ENCODE peak calls at places on chromosomes 6 and 20, in ten cellular contexts. N is BJ, P is cardiac muscle cell, Z is sigmoid colon, E is brain microvascular endothelial cell, H is BE2C, Y is prostate gland, G is breast epithelium, M is AG04450, K is A673. I is an unnamed sample.

GRCh38 chr6:34598725-34599124 is 42.6 kb upstream of the SPDEF start:
- DNase-seq in N (no peak), P (no peak), Z (no peak), E (no peak), H (no peak), Y (peak; percentile 87), G (peak; percentile 33), M (no peak), K (no peak), I (peak; percentile 40)

GRCh38 chr6:167079853-167080297 is 43.0 kb upstream of the CCR6 start:
- DNase-seq in N (no peak), P (no peak), Z (no peak), E (no peak), H (no peak), Y (no peak), G (no peak), M (no peak), K (no peak), I (no peak)

GRCh38 chr6:1622220-1622841 is 12.6 kb downstream of the FOXC1 start:
- DNase-seq in N (no peak), P (no peak), Z (peak; percentile 40), E (no peak), H (no peak), Y (no peak), G (no peak), M (no peak), K (no peak), I (no peak)

GRCh38 chr20:49344975-49345374 is 67.1 kb upstream of the ZNFX1 start:
- DNase-seq in N (peak; percentile 92), P (peak; percentile 94), Z (peak; percentile 90), E (peak; percentile 93), H (no peak), Y (peak; percentile 26), G (peak; percentile 78), M (peak; percentile 78), K (peak; percentile 86), I (no peak)

GRCh38 chr6:45900808-45901752 is 114.6 kb downstream of the CLIC5 start:
- DNase-seq in N (no peak), P (peak; percentile 63), Z (no peak), E (peak; percentile 31), H (no peak), Y (no peak), G (no peak), M (no peak), K (no peak), I (no peak)

GRCh38 chr20:61185841-61186601 is 66.0 kb upstream of the CDH4 start:
- DNase-seq in N (peak; percentile 94), P (peak; percentile 90), Z (no peak), E (peak; percentile 95), H (no peak), Y (no peak), G (peak; percentile 34), M (peak; percentile 90), K (peak; percentile 71), I (no peak)

GRCh38 chr6:41191569-41191968 is 9.4 kb downstream of the TREML2 start:
- DNase-seq in N (no peak), P (peak; percentile 55), Z (no peak), E (no peak), H (no peak), Y (no peak), G (no peak), M (no peak), K (peak; percentile 38), I (no peak)

GRCh38 chr6:30656513-30656912 is 9.6 kb downstream of the C6orf136 start:
- DNase-seq in N (no peak), P (no peak), Z (no peak), E (no peak), H (no peak), Y (no peak), G (no peak), M (no peak), K (no peak), I (no peak)

GRCh38 chr20:63058696-63059335 is 52.1 kb upstream of the BHLHE23 start:
- DNase-seq in N (no peak), P (no peak), Z (peak; percentile 36), E (no peak), H (no peak), Y (no peak), G (no peak), M (no peak), K (no peak), I (no peak)

GRCh38 chr6:107185570-107185969 is 70.3 kb upstream of the BEND3 start:
- DNase-seq in N (no peak), P (peak; percentile 57), Z (no peak), E (peak; percentile 10), H (peak; percentile 54), Y (peak; percentile 42), G (no peak), M (no peak), K (peak; percentile 10), I (peak; percentile 61)

GRCh38 chr6:5752282-5752681 is 254.4 kb downstream of the NRN1 start:
- DNase-seq in N (no peak), P (peak; percentile 76), Z (no peak), E (peak; percentile 63), H (peak; percentile 38), Y (no peak), G (no peak), M (peak; percentile 62), K (peak; percentile 90), I (no peak)

GRCh38 chr20:18284805-18285533 is 3.4 kb upstream of the ZNF133 start:
- DNase-seq in N (no peak), P (peak; percentile 5), Z (no peak), E (no peak), H (no peak), Y (no peak), G (no peak), M (no peak), K (no peak), I (no peak)

GRCh38 chr6:36677059-36677749 is 1.3 kb upstream of the CDKN1A start:
- DNase-seq in N (no peak), P (no peak), Z (no peak), E (no peak), H (no peak), Y (peak; percentile 69), G (no peak), M (no peak), K (no peak), I (no peak)

GRCh38 chr6:36679043-36679821 is 718 bp downstream of the CDKN1A start:
- DNase-seq in N (no peak), P (peak; percentile 61), Z (peak; percentile 92), E (no peak), H (peak; percentile 71), Y (peak; percentile 50), G (peak; percentile 68), M (no peak), K (peak; percentile 43), I (peak; percentile 84)

GRCh38 chr6:36676142-36677058 is 2.1 kb upstream of the CDKN1A start:
- DNase-seq in N (no peak), P (no peak), Z (no peak), E (no peak), H (no peak), Y (peak; percentile 23), G (peak; percentile 63), M (no peak), K (no peak), I (peak; percentile 35)

GRCh38 chr6:36678488-36679042 is at the start of gene CDKN1A:
- DNase-seq in N (peak; percentile 77), P (peak; percentile 95), Z (peak; percentile 97), E (peak; percentile 74), H (peak; percentile 90), Y (peak; percentile 95), G (peak; percentile 90), M (peak; percentile 86), K (peak; percentile 92), I (peak; percentile 97)

GRCh38 chr6:36677753-36678487 is 594 bp upstream of the CDKN1A start:
- DNase-seq in N (no peak), P (no peak), Z (no peak), E (no peak), H (no peak), Y (no peak), G (no peak), M (no peak), K (no peak), I (no peak)
- TF ChIP-seq CTCF in N (no peak), P (no peak), Z (no peak), E (no peak), H (no peak), Y (no peak), G (no peak), M (no peak), K (no peak), I (no peak)

DNA sequence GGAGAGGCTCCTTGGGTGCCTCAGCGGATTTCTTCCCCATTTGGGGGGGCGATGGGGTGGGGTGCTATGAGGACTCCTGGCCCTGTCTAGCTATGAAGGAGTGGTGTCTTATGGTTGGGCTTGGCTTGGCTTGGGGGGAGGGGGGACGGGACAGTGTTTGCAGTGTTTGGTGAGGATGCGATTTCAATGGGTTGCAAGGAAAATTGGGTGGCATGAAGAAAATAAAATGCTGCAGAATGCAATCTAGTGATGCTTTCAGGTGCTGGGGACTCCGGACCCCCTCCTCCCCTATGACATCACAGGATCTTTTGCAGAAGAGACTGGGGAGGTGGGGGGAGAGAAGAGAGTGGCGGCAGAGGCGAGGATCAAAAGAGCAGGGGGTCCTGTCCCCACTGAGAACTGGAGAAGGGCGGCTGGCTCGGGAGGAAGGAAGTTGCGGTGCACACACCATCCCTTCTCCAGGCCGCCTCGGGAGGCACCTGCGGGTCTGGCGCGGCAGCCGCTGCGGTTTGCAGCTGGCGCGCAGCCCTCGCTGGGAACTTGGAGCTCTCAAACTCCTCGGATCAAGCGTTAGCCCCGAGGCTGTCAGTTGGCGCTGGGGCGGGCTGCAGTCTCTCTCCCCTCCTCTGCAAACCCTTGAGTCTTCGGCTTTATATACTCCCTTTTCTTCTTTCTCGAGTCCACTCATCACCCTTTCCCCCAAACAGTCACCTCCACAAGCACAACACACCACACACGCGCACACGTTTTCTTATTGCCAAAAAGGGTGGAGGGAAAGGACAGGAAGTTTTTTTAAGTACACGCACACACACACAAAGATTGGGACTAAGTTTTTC is 180.8 kb downstream of the TBXT start:
- DNase-seq in N (no peak), P (peak; percentile 67), Z (peak; percentile 81), E (no peak), H (peak; percentile 34), Y (no peak), G (no peak), M (no peak), K (no peak), I (peak; percentile 41)
- H3K27me3 ChIP-seq in N (peaks cover 16% of the 10 kb centered on the region), P (peaks cover 100% of the 10 kb centered on the region), Z (no peaks in the 10 kb centered on the region), E (peaks cover 22% of the 10 kb centered on the region), H (peaks cover 34% of the 10 kb centered on the region), Y (peaks cover 49% of the 10 kb centered on the region), G (no peaks in the 10 kb centered on the region), M (no peaks in the 10 kb centered on the region), K (peaks cover 69% of the 10 kb centered on the region), I (no peaks in the 10 kb centered on the region)

GRCh38 chr6:87029711-87030314 is 65.1 kb downstream of the CGA start:
- DNase-seq in N (no peak), P (peak; percentile 70), Z (no peak), E (peak; percentile 49), H (peak; percentile 42), Y (no peak), G (no peak), M (peak; percentile 26), K (peak; percentile 55), I (no peak)
- TF ChIP-seq CTCF in N (peak; percentile 64), P (peak; percentile 59), Z (peak; percentile 35), E (peak; percentile 56), H (peak; percentile 74), Y (peak; percentile 32), G (no peak), M (peak; percentile 68), K (peak; percentile 74), I (peak; percentile 16)

DNA sequence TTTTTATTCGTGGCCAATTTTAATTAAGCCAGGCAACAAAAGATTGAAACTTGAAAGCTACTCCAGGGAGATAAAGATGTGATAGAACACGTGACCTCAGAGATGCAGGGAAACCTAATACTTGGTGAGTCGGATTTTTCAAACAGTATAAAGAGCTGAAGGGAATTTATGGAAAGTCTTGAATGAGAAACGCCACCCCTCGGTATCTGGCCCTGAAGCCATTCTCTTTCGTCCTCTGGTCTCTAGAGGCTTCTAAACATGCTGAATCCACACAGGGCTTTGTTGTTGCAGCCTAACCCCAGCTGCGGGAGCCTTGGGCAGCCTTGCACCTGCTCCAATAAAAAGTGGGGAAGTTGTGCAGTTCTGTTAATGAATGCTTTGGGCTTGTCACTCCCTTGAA is 8.4 kb downstream of the BMP7 start:
- DNase-seq in N (no peak), P (no peak), Z (no peak), E (no peak), H (no peak), Y (no peak), G (no peak), M (no peak), K (peak; percentile 38), I (no peak)
- H3K27me3 ChIP-seq in N (peaks cover 22% of the 10 kb centered on the region), P (peaks cover 3% of the 10 kb centered on the region), Z (peaks cover 3% of the 10 kb centered on the region), E (peaks cover 52% of the 10 kb centered on the region), H (peaks cover 37% of the 10 kb centered on the region), Y (no peaks in the 10 kb centered on the region), G (no peaks in the 10 kb centered on the region), M (peaks cover 41% of the 10 kb centered on the region), K (no peaks in the 10 kb centered on the region), I (no peaks in the 10 kb centered on the region)